ENCODE peak calls at places on chromosome 17, in seven cellular contexts. One of them, this sample, is unnamed.

GRCh38 chr17:35449371-35449931 is 885 bp upstream of the SLFN13 start:
- DNase-seq in fibroblast of mammary gland: peak
- DNase-seq in islet precursor cell: no peak
- DNase-seq in CD14-positive monocyte: peak
- DNase-seq in activated naive CD8-positive, alpha-beta T cell treated with anti-CD3 and anti-CD28 coated beads, Interleukin-2, amount 50 U/mL, for 24 hours: no peak
- DNase-seq in cardiac fibroblast: peak
- DNase-seq in activated CD8-positive, alpha-beta T cell treated with anti-CD3 and anti-CD28 coated beads for 36 hours: no peak
- DNase-seq in this sample: no peak

GRCh38 chr17:41734139-41734948 is at the start of gene HAP1:
- DNase-seq in CD14-positive monocyte: no peak
- DNase-seq in islet precursor cell: peak
- DNase-seq in activated naive CD8-positive, alpha-beta T cell treated with anti-CD3 and anti-CD28 coated beads, Interleukin-2, amount 50 U/mL, for 24 hours: peak
- DNase-seq in cardiac fibroblast: peak
- DNase-seq in fibroblast of mammary gland: no peak
- DNase-seq in activated CD8-positive, alpha-beta T cell treated with anti-CD3 and anti-CD28 coated beads for 36 hours: peak
- DNase-seq in this sample: no peak

GRCh38 chr17:82678265-82678891 is 20.1 kb downstream of the RAB40B start:
- DNase-seq in cardiac fibroblast: no peak
- DNase-seq in CD14-positive monocyte: no peak
- DNase-seq in islet precursor cell: no peak
- DNase-seq in fibroblast of mammary gland: no peak
- DNase-seq in activated naive CD8-positive, alpha-beta T cell treated with anti-CD3 and anti-CD28 coated beads, Interleukin-2, amount 50 U/mL, for 24 hours: no peak
- DNase-seq in activated CD8-positive, alpha-beta T cell treated with anti-CD3 and anti-CD28 coated beads for 36 hours: no peak
- DNase-seq in this sample: no peak

GRCh38 chr17:58911741-58912343 is 156.2 kb downstream of the PPM1E start:
- DNase-seq in CD14-positive monocyte: no peak
- DNase-seq in activated naive CD8-positive, alpha-beta T cell treated with anti-CD3 and anti-CD28 coated beads, Interleukin-2, amount 50 U/mL, for 24 hours: no peak
- DNase-seq in cardiac fibroblast: no peak
- DNase-seq in activated CD8-positive, alpha-beta T cell treated with anti-CD3 and anti-CD28 coated beads for 36 hours: no peak
- DNase-seq in islet precursor cell: peak
- DNase-seq in fibroblast of mammary gland: peak
- DNase-seq in this sample: no peak

GRCh38 chr17:15291674-15292361 is 26.7 kb upstream of the PMP22 start:
- DNase-seq in fibroblast of mammary gland: peak
- DNase-seq in cardiac fibroblast: peak
- DNase-seq in CD14-positive monocyte: no peak
- DNase-seq in activated CD8-positive, alpha-beta T cell treated with anti-CD3 and anti-CD28 coated beads for 36 hours: no peak
- DNase-seq in islet precursor cell: peak
- DNase-seq in activated naive CD8-positive, alpha-beta T cell treated with anti-CD3 and anti-CD28 coated beads, Interleukin-2, amount 50 U/mL, for 24 hours: no peak
- DNase-seq in this sample: no peak

GRCh38 chr17:38892083-38892482 is 22.2 kb downstream of the LASP1 start:
- DNase-seq in cardiac fibroblast: no peak
- DNase-seq in fibroblast of mammary gland: no peak
- DNase-seq in activated naive CD8-positive, alpha-beta T cell treated with anti-CD3 and anti-CD28 coated beads, Interleukin-2, amount 50 U/mL, for 24 hours: no peak
- DNase-seq in activated CD8-positive, alpha-beta T cell treated with anti-CD3 and anti-CD28 coated beads for 36 hours: peak
- DNase-seq in CD14-positive monocyte: no peak
- DNase-seq in islet precursor cell: no peak
- DNase-seq in this sample: no peak

GRCh38 chr17:56629450-56630187 is 36.1 kb downstream of the NOG start:
- DNase-seq in fibroblast of mammary gland: peak
- DNase-seq in cardiac fibroblast: peak
- DNase-seq in CD14-positive monocyte: no peak
- DNase-seq in activated naive CD8-positive, alpha-beta T cell treated with anti-CD3 and anti-CD28 coated beads, Interleukin-2, amount 50 U/mL, for 24 hours: no peak
- DNase-seq in activated CD8-positive, alpha-beta T cell treated with anti-CD3 and anti-CD28 coated beads for 36 hours: peak
- DNase-seq in islet precursor cell: peak
- DNase-seq in this sample: peak

GRCh38 chr17:39653662-39654331 is 11.4 kb upstream of the TCAP start:
- DNase-seq in fibroblast of mammary gland: peak
- DNase-seq in islet precursor cell: peak
- DNase-seq in CD14-positive monocyte: peak
- DNase-seq in activated naive CD8-positive, alpha-beta T cell treated with anti-CD3 and anti-CD28 coated beads, Interleukin-2, amount 50 U/mL, for 24 hours: peak
- DNase-seq in cardiac fibroblast: peak
- DNase-seq in activated CD8-positive, alpha-beta T cell treated with anti-CD3 and anti-CD28 coated beads for 36 hours: peak
- DNase-seq in this sample: peak

GRCh38 chr17:66474258-66474657 is 171.8 kb downstream of the PRKCA start:
- DNase-seq in islet precursor cell: no peak
- DNase-seq in activated CD8-positive, alpha-beta T cell treated with anti-CD3 and anti-CD28 coated beads for 36 hours: no peak
- DNase-seq in CD14-positive monocyte: no peak
- DNase-seq in fibroblast of mammary gland: no peak
- DNase-seq in activated naive CD8-positive, alpha-beta T cell treated with anti-CD3 and anti-CD28 coated beads, Interleukin-2, amount 50 U/mL, for 24 hours: no peak
- DNase-seq in cardiac fibroblast: no peak
- DNase-seq in this sample: no peak

GRCh38 chr17:62658136-62658535 is 30.7 kb downstream of the MRC2 start:
- DNase-seq in CD14-positive monocyte: no peak
- DNase-seq in activated CD8-positive, alpha-beta T cell treated with anti-CD3 and anti-CD28 coated beads for 36 hours: no peak
- DNase-seq in islet precursor cell: no peak
- DNase-seq in cardiac fibroblast: no peak
- DNase-seq in fibroblast of mammary gland: no peak
- DNase-seq in activated naive CD8-positive, alpha-beta T cell treated with anti-CD3 and anti-CD28 coated beads, Interleukin-2, amount 50 U/mL, for 24 hours: no peak
- DNase-seq in this sample: no peak

GRCh38 chr17:3959295-3959899 is 4.8 kb downstream of the ATP2A3 start:
- DNase-seq in islet precursor cell: no peak
- DNase-seq in fibroblast of mammary gland: peak
- DNase-seq in activated CD8-positive, alpha-beta T cell treated with anti-CD3 and anti-CD28 coated beads for 36 hours: peak
- DNase-seq in CD14-positive monocyte: no peak
- DNase-seq in cardiac fibroblast: no peak
- DNase-seq in activated naive CD8-positive, alpha-beta T cell treated with anti-CD3 and anti-CD28 coated beads, Interleukin-2, amount 50 U/mL, for 24 hours: no peak
- DNase-seq in this sample: peak

GRCh38 chr17:4900231-4901107 is 1.1 kb downstream of the C17orf107 start:
- DNase-seq in cardiac fibroblast: no peak
- DNase-seq in activated naive CD8-positive, alpha-beta T cell treated with anti-CD3 and anti-CD28 coated beads, Interleukin-2, amount 50 U/mL, for 24 hours: peak
- DNase-seq in fibroblast of mammary gland: no peak
- DNase-seq in CD14-positive monocyte: peak
- DNase-seq in activated CD8-positive, alpha-beta T cell treated with anti-CD3 and anti-CD28 coated beads for 36 hours: peak
- DNase-seq in islet precursor cell: peak
- DNase-seq in this sample: no peak

GRCh38 chr17:57455063-57455914 is 199.0 kb downstream of the MSI2 start:
- DNase-seq in activated CD8-positive, alpha-beta T cell treated with anti-CD3 and anti-CD28 coated beads for 36 hours: peak
- DNase-seq in fibroblast of mammary gland: no peak
- DNase-seq in cardiac fibroblast: peak
- DNase-seq in activated naive CD8-positive, alpha-beta T cell treated with anti-CD3 and anti-CD28 coated beads, Interleukin-2, amount 50 U/mL, for 24 hours: peak
- DNase-seq in CD14-positive monocyte: no peak
- DNase-seq in islet precursor cell: no peak
- DNase-seq in this sample: no peak

GRCh38 chr17:1558401-1558800 is 4.2 kb downstream of the PITPNA start:
- DNase-seq in activated naive CD8-positive, alpha-beta T cell treated with anti-CD3 and anti-CD28 coated beads, Interleukin-2, amount 50 U/mL, for 24 hours: no peak
- DNase-seq in fibroblast of mammary gland: no peak
- DNase-seq in cardiac fibroblast: no peak
- DNase-seq in islet precursor cell: no peak
- DNase-seq in CD14-positive monocyte: no peak
- DNase-seq in activated CD8-positive, alpha-beta T cell treated with anti-CD3 and anti-CD28 coated beads for 36 hours: no peak
- DNase-seq in this sample: no peak

GRCh38 chr17:27513849-27514248 is 57.6 kb downstream of the KSR1 start:
- DNase-seq in CD14-positive monocyte: no peak
- DNase-seq in cardiac fibroblast: no peak
- DNase-seq in fibroblast of mammary gland: no peak
- DNase-seq in islet precursor cell: no peak
- DNase-seq in activated naive CD8-positive, alpha-beta T cell treated with anti-CD3 and anti-CD28 coated beads, Interleukin-2, amount 50 U/mL, for 24 hours: no peak
- DNase-seq in activated CD8-positive, alpha-beta T cell treated with anti-CD3 and anti-CD28 coated beads for 36 hours: no peak
- DNase-seq in this sample: no peak

GRCh38 chr17:31550389-31551056 is 159.0 kb downstream of the RAB11FIP4 start:
- DNase-seq in activated CD8-positive, alpha-beta T cell treated with anti-CD3 and anti-CD28 coated beads for 36 hours: no peak
- DNase-seq in CD14-positive monocyte: no peak
- DNase-seq in fibroblast of mammary gland: peak
- DNase-seq in islet precursor cell: no peak
- DNase-seq in cardiac fibroblast: no peak
- DNase-seq in activated naive CD8-positive, alpha-beta T cell treated with anti-CD3 and anti-CD28 coated beads, Interleukin-2, amount 50 U/mL, for 24 hours: no peak
- DNase-seq in this sample: no peak

GRCh38 chr17:77884019-77884418 is 74.5 kb upstream of the TNRC6C start:
- DNase-seq in fibroblast of mammary gland: no peak
- DNase-seq in activated CD8-positive, alpha-beta T cell treated with anti-CD3 and anti-CD28 coated beads for 36 hours: peak
- DNase-seq in islet precursor cell: no peak
- DNase-seq in cardiac fibroblast: peak
- DNase-seq in CD14-positive monocyte: no peak
- DNase-seq in activated naive CD8-positive, alpha-beta T cell treated with anti-CD3 and anti-CD28 coated beads, Interleukin-2, amount 50 U/mL, for 24 hours: no peak
- DNase-seq in this sample: no peak

This sample was measured in K562.